ENCODE peak calls at places on chromosome 6, in nine cellular contexts. C, J, H, T, G, P, B, N and L are unnamed samples.

GRCh38 chr6:82057846-82058554 is 189.5 kb downstream of the IBTK start:
- DNase-seq in C (no peak), J (no peak), H (no peak), T (no peak), G (peak; percentile 15), P (no peak), B (no peak), N (no peak), L (no peak)

GRCh38 chr6:79421001-79421411 is 116.2 kb downstream of the LCA5 start:
- DNase-seq in C (no peak), J (no peak), H (no peak), T (no peak), G (no peak), P (no peak), B (no peak), N (no peak), L (no peak)

GRCh38 chr6:149248688-149249369 is 68.7 kb upstream of the TAB2 start:
- DNase-seq in C (no peak), J (no peak), H (no peak), T (no peak), G (no peak), P (peak; percentile 68), B (peak; percentile 82), N (no peak), L (no peak)

GRCh38 chr6:116314878-116315277 is 35.1 kb upstream of the TSPYL1 start:
- DNase-seq in C (peak; percentile 13), J (no peak), H (peak; percentile 28), T (no peak), G (no peak), P (no peak), B (no peak), N (no peak), L (no peak)

GRCh38 chr6:166758136-166758704 is 131.2 kb upstream of the RPS6KA2 start:
- DNase-seq in C (no peak), J (no peak), H (no peak), T (no peak), G (no peak), P (no peak), B (no peak), N (no peak), L (no peak)

GRCh38 chr6:18166314-18167007 is 11.2 kb downstream of the KDM1B start:
- DNase-seq in C (no peak), J (no peak), H (no peak), T (no peak), G (no peak), P (no peak), B (no peak), N (no peak), L (no peak)

GRCh38 chr6:133983099-133983939 is 30.3 kb downstream of the TBPL1 start:
- DNase-seq in C (no peak), J (peak; percentile 78), H (no peak), T (no peak), G (no peak), P (no peak), B (no peak), N (peak; percentile 19), L (no peak)

GRCh38 chr6:112018619-112019416 is 35.1 kb upstream of the CCN6 start:
- DNase-seq in C (no peak), J (no peak), H (peak; percentile 30), T (no peak), G (peak; percentile 51), P (no peak), B (no peak), N (no peak), L (no peak)

GRCh38 chr6:78861509-78861908 is 5.8 kb upstream of the IRAK1BP1 start:
- DNase-seq in C (no peak), J (no peak), H (no peak), T (no peak), G (no peak), P (no peak), B (no peak), N (no peak), L (no peak)

GRCh38 chr6:92510137-92510536 is 909.2 kb downstream of the EPHA7 start:
- DNase-seq in C (no peak), J (no peak), H (no peak), T (no peak), G (no peak), P (no peak), B (no peak), N (no peak), L (no peak)

GRCh38 chr6:12012231-12012565 is at the start of gene HIVEP1:
- DNase-seq in C (no peak), J (no peak), H (no peak), T (peak; percentile 38), G (peak; percentile 48), P (no peak), B (no peak), N (no peak), L (no peak)

GRCh38 chr6:146913842-146914562 is 290.2 kb upstream of the STXBP5 start:
- DNase-seq in C (no peak), J (peak; percentile 77), H (peak; percentile 76), T (peak; percentile 64), G (peak; percentile 52), P (peak; percentile 53), B (peak; percentile 26), N (no peak), L (no peak)

GRCh38 chr6:106381871-106382270 is 21.4 kb downstream of the CRYBG1 start:
- DNase-seq in C (no peak), J (no peak), H (no peak), T (no peak), G (peak; percentile 25), P (no peak), B (peak; percentile 21), N (no peak), L (no peak)

GRCh38 chr6:54419885-54420284 is 111.6 kb downstream of the TINAG start:
- DNase-seq in C (no peak), J (no peak), H (no peak), T (no peak), G (no peak), P (no peak), B (no peak), N (no peak), L (no peak)
- H3K27ac ChIP-seq in C (no peak overlapping the region), J (no peak overlapping the region), H (no peak overlapping the region), T (no peak overlapping the region), G (no peak overlapping the region), P (no peak overlapping the region), B (no peak overlapping the region), N (no peak overlapping the region), L (no peak overlapping the region)

GRCh38 chr6:70103798-70104197 is 199.1 kb downstream of the COL9A1 start:
- DNase-seq in C (no peak), J (no peak), H (no peak), T (no peak), G (peak; percentile 21), P (no peak), B (no peak), N (no peak), L (no peak)
- TF ChIP-seq CTCF in C (peak; percentile 47), J (no peak), H (peak; percentile 18), T (peak; percentile 44), G (peak; percentile 26), P (no peak), B (peak; percentile 44), N (peak; percentile 48), L (no peak)

DNA sequence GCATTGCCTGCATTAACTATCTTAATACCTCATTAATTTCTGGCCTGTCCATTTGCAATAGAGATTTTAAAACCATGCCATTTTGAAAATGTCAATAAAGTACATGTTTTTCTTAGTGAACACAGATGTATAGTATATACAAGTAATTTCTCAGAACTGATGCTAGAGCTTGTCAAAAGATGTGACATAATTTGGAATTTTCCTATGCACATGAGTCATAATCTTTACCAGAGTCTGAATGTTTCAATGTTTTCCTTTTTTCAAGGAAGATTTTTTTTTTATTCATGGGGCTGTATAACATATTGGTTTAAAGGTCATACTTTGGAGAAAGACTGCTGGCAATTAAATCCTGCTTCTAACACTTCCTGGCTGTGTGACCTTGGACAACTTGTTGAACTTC is 1347.5 kb upstream of the ADGRB3 start:
- DNase-seq in C (no peak), J (no peak), H (no peak), T (no peak), G (no peak), P (no peak), B (no peak), N (no peak), L (no peak)
- H3K9me3 ChIP-seq in C (no peaks in the 10 kb centered on the region), J (no peaks in the 10 kb centered on the region), H (no peaks in the 10 kb centered on the region), T (peaks cover 7% of the 10 kb centered on the region), G (no peaks in the 10 kb centered on the region), P (no peaks in the 10 kb centered on the region), B (no peaks in the 10 kb centered on the region), N (no peaks in the 10 kb centered on the region), L (no peaks in the 10 kb centered on the region)

DNA sequence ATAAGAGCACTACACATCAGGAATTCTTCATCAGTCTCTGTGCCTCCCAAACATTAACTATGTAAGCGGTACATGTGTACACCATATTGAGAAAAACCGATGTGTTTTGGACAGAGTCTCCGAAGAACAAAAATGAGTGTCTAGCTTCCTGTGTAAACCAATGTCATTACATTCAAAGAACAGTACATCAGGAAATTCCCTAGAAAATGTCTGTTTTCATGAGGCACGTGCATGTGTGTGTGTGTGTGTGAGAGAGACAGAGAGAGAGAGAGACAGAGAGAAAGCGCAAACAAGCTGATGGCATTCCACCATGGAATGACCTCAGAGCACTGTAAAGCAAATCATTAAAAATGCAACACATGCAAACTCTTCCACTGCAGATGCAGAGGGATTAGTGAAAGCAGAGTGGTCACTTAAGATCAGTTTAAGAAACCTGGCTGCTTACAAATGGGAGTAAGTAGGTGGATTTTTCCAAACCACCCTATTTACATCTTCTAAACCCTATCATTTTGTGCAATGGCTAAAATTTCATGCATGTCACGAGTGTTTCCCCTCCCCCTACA is 133.9 kb downstream of the HIVEP2 start:
- DNase-seq in C (no peak), J (no peak), H (no peak), T (no peak), G (no peak), P (no peak), B (no peak), N (no peak), L (no peak)
- H3K27ac ChIP-seq in C (peak overlapping the region; percentile 17), J (no peak overlapping the region), H (no peak overlapping the region), T (no peak overlapping the region), G (no peak overlapping the region), P (no peak overlapping the region), B (no peak overlapping the region), N (no peak overlapping the region), L (no peak overlapping the region)

GRCh38 chr6:52553719-52554118 is 23.1 kb downstream of the TRAM2 start:
- DNase-seq in C (no peak), J (no peak), H (no peak), T (no peak), G (no peak), P (no peak), B (no peak), N (no peak), L (no peak)
- TF ChIP-seq CTCF in C (no peak), J (no peak), H (no peak), T (no peak), G (no peak), P (no peak), B (no peak), N (no peak), L (no peak)

DNA sequence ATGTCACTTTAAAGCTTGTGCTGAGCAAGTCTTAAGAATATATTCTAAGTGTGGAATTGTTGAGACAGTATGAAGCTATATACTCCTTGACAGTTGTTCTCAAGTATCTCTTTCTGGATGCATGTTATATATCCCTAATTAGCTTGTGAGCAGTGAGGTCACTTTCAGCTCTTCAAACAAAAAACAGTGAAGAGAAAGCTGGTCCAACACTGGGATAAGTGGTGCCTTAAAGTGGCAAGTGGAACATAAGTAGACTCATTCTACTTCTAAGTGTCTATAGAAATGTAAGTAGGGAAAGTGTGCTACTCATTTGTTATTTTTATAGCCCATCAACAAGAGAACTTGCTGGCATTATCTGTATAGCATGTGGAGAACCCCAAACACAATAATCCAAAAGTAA is 133.1 kb upstream of the BACH2 start:
- DNase-seq in C (no peak), J (no peak), H (no peak), T (no peak), G (no peak), P (no peak), B (no peak), N (no peak), L (no peak)
- H3K9me3 ChIP-seq in C (peaks cover 13% of the 10 kb centered on the region), J (peaks cover 9% of the 10 kb centered on the region), H (no peaks in the 10 kb centered on the region), T (peaks cover 6% of the 10 kb centered on the region), G (peaks cover 18% of the 10 kb centered on the region), P (no peaks in the 10 kb centered on the region), B (peaks cover 5% of the 10 kb centered on the region), N (peaks cover 19% of the 10 kb centered on the region), L (peaks cover 2% of the 10 kb centered on the region)